ENCODE peak calls at places on chromosomes 6 and 20, in nine cellular contexts. W is IMR-90, T is suprapubic skin, D is HCT116, V is body of pancreas, Z is transverse colon, H is ovary, Y is heart left ventricle, P is breast epithelium. L is an unnamed sample.

GRCh38 chr20:33209789-33210188 is 7.4 kb upstream of the BPIFA3 start:
- DNase-seq in W (peak; percentile 52), T (no peak), D (peak; percentile 18), V (peak; percentile 82), Z (peak; percentile 56), H (peak; percentile 48), Y (peak; percentile 58), P (no peak), L (no peak)

GRCh38 chr6:143110572-143110971 is 49.9 kb downstream of the AIG1 start:
- DNase-seq in W (peak; percentile 73), T (no peak), D (no peak), V (no peak), Z (no peak), H (no peak), Y (no peak), P (no peak), L (no peak)

GRCh38 chr6:56851541-56852248 is 103.2 kb upstream of the BEND6 start:
- DNase-seq in W (peak; percentile 89), T (no peak), D (no peak), V (peak; percentile 39), Z (no peak), H (peak; percentile 34), Y (peak; percentile 61), P (peak; percentile 32), L (peak; percentile 45)

GRCh38 chr6:136641166-136641565 is 90.9 kb upstream of the MAP7 start:
- DNase-seq in W (no peak), T (no peak), D (no peak), V (no peak), Z (no peak), H (no peak), Y (no peak), P (no peak), L (no peak)

GRCh38 chr6:16759646-16760535 is 1.4 kb downstream of the ATXN1 start:
- DNase-seq in W (peak; percentile 84), T (peak; percentile 95), D (no peak), V (peak; percentile 90), Z (peak; percentile 92), H (peak; percentile 89), Y (peak; percentile 94), P (peak; percentile 89), L (peak; percentile 88)

GRCh38 chr20:58519940-58520712 is 4.9 kb upstream of the APCDD1L start:
- DNase-seq in W (no peak), T (no peak), D (no peak), V (no peak), Z (no peak), H (no peak), Y (no peak), P (no peak), L (no peak)

GRCh38 chr6:44897286-44897685 is 430.8 kb upstream of the RUNX2 start:
- DNase-seq in W (no peak), T (no peak), D (no peak), V (no peak), Z (no peak), H (no peak), Y (no peak), P (no peak), L (no peak)

GRCh38 chr6:53961679-53962370 is 149.4 kb upstream of the MLIP start:
- DNase-seq in W (peak; percentile 19), T (no peak), D (no peak), V (no peak), Z (no peak), H (no peak), Y (no peak), P (no peak), L (no peak)

GRCh38 chr20:23782366-23782983 is 31.7 kb upstream of the CST1 start:
- DNase-seq in W (peak; percentile 2), T (no peak), D (no peak), V (no peak), Z (no peak), H (no peak), Y (no peak), P (no peak), L (no peak)

GRCh38 chr6:72894091-72894490 is 272.2 kb downstream of the KCNQ5 start:
- DNase-seq in W (no peak), T (no peak), D (no peak), V (no peak), Z (no peak), H (no peak), Y (no peak), P (no peak), L (no peak)

GRCh38 chr6:15351631-15352030 is 105.8 kb downstream of the JARID2 start:
- DNase-seq in W (peak; percentile 91), T (no peak), D (no peak), V (no peak), Z (no peak), H (no peak), Y (peak; percentile 34), P (no peak), L (no peak)

GRCh38 chr6:111258615-111259088 is 171.3 kb downstream of the SLC16A10 start:
- DNase-seq in W (no peak), T (no peak), D (no peak), V (no peak), Z (no peak), H (no peak), Y (no peak), P (no peak), L (no peak)

GRCh38 chr20:4130404-4131189 is 115.2 kb upstream of the RNF24 start:
- DNase-seq in W (peak; percentile 72), T (no peak), D (no peak), V (no peak), Z (no peak), H (no peak), Y (no peak), P (no peak), L (no peak)

GRCh38 chr6:167742719-167743303 is 83.9 kb upstream of the AFDN start:
- DNase-seq in W (no peak), T (no peak), D (peak; percentile 0), V (no peak), Z (no peak), H (no peak), Y (no peak), P (no peak), L (no peak)

GRCh38 chr20:57808266-57808866 is 98.6 kb upstream of the PMEPA1 start:
- DNase-seq in W (no peak), T (no peak), D (no peak), V (no peak), Z (no peak), H (no peak), Y (no peak), P (no peak), L (no peak)

GRCh38 chr6:5302220-5302946 is 41.1 kb downstream of the FARS2 start:
- DNase-seq in W (peak; percentile 8), T (no peak), D (no peak), V (no peak), Z (no peak), H (peak; percentile 22), Y (no peak), P (no peak), L (no peak)

GRCh38 chr6:33314943-33315752 is 1.3 kb upstream of the TAPBP start:
- DNase-seq in W (no peak), T (no peak), D (no peak), V (peak; percentile 46), Z (peak; percentile 86), H (peak; percentile 72), Y (no peak), P (peak; percentile 57), L (no peak)

GRCh38 chr6:117346142-117346930 is 79.4 kb downstream of the ROS1 start:
- DNase-seq in W (peak; percentile 28), T (no peak), D (no peak), V (no peak), Z (no peak), H (no peak), Y (no peak), P (no peak), L (no peak)

DNA sequence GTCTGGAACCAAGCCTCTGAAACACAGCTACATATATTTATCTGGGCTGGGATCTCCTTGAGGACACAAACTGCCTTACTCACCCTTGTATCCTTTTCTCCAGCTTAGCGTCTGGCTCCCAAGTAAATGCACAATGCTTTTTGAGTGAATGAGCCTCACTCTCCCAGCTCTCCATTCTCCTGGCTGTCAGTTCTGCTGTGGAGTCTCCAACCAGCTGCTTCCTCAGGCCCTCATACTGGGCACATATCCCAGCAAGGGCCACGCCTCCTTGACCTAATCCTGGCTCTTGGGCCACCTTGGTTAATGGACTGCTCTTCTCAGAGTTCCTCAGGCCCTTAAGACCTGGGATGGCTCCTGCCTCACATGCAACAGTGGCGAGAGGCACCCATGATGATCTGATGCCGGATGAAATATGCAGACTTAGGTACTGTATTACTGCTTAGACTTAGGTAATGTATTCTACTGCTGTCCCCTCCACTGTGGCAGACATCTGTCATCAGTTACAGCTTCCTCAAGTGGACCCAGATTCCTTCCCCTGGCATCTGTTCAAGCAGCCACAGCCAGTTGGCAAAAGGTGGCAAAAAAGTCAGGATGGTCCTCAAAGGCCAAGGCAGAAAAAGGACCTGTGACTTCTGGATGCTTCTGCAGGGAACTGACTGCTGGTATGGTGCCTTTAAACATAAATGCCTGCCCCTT is 16.5 kb downstream of the SNHG17 start:
- DNase-seq in W (peak; percentile 40), T (peak; percentile 38), D (no peak), V (peak; percentile 32), Z (no peak), H (no peak), Y (peak; percentile 50), P (no peak), L (no peak)
- TF ChIP-seq POLR2A in W (no peak), T (no peak), D (no peak), V (no peak), Z (no peak), H (no peak), Y (no peak), P (no peak), L (no peak)

DNA sequence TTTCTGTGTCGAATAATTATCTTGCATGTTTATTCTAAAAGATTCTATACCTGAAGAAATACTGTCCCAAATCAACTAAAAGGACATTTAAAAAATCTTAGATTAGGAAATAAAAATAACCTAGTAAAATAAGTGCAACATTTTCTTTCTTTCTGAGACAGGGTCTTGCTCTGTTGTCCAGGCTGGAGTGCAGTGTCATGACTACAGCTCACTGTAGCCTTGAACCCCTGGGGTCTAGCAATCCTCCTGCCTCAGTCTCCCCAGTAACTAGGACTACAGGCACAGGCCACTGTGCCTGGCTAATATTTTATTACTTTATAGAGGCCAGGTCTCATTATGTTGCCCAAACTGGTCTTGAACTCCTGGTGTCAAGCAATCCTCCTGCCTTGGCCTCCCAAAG is 48.7 kb downstream of the RARS2 start:
- DNase-seq in W (no peak), T (no peak), D (no peak), V (no peak), Z (no peak), H (no peak), Y (no peak), P (no peak), L (no peak)
- TF ChIP-seq CTCF in W (no peak), T (no peak), D (no peak), V (no peak), Z (no peak), H (no peak), Y (no peak), P (no peak), L (no peak)

GRCh38 chr20:62480318-62480717 is 4.5 kb upstream of the GATA5 start:
- DNase-seq in W (no peak), T (no peak), D (no peak), V (no peak), Z (no peak), H (no peak), Y (no peak), P (no peak), L (no peak)
- H3K4me3 ChIP-seq in W (no peak overlapping the region), T (no peak overlapping the region), D (no peak overlapping the region), V (no peak overlapping the region), Z (no peak overlapping the region), H (no peak overlapping the region), Y (no peak overlapping the region), P (no peak overlapping the region), L (no peak overlapping the region)

GRCh38 chr6:31197559-31198305 is 27.2 kb upstream of the POU5F1 start:
- DNase-seq in W (peak; percentile 72), T (peak; percentile 97), D (peak; percentile 66), V (peak; percentile 94), Z (peak; percentile 95), H (peak; percentile 88), Y (peak; percentile 93), P (peak; percentile 92), L (peak; percentile 92)
- TF ChIP-seq POLR2A in W (peak; percentile 59), T (peak; percentile 32), D (peak; percentile 38), V (peak; percentile 65), Z (peak; percentile 85), H (peak; percentile 78), Y (peak; percentile 64), P (peak; percentile 86), L (peak; percentile 30)